ENCODE peak calls at places on chromosomes 6 and 20, in five cellular contexts. O, F, Q, D and L are unnamed samples.
A peak's percentile ranks its signal among the peaks of the same experiment; 100 is the strongest.

GRCh38 chr6:16544006-16544405 is 217.3 kb downstream of the ATXN1 start:
- DNase-seq in O (peak; percentile 36), F (no peak), Q (peak; percentile 43), D (no peak), L (no peak)

GRCh38 chr6:35663447-35664235 is 25.1 kb downstream of the FKBP5 start:
- DNase-seq in O (peak; percentile 82), F (no peak), Q (peak; percentile 33), D (no peak), L (peak; percentile 63)

GRCh38 chr6:145829950-145830349 is 15.4 kb upstream of the FBXO30 start:
- DNase-seq in O (peak; percentile 27), F (no peak), Q (no peak), D (no peak), L (no peak)

GRCh38 chr6:36713846-36714245 is 16.2 kb downstream of the RAB44 start:
- DNase-seq in O (no peak), F (no peak), Q (no peak), D (no peak), L (no peak)

GRCh38 chr6:160030103-160030502 is 61.2 kb downstream of the IGF2R start:
- DNase-seq in O (peak; percentile 96), F (no peak), Q (peak; percentile 97), D (peak; percentile 88), L (no peak)

GRCh38 chr6:104959453-104959858 is 2.5 kb downstream of the LIN28B start:
- DNase-seq in O (no peak), F (no peak), Q (no peak), D (no peak), L (no peak)

GRCh38 chr20:59985864-59986263 is 27.6 kb downstream of the CDH26 start:
- DNase-seq in O (no peak), F (no peak), Q (no peak), D (no peak), L (no peak)

GRCh38 chr6:51489133-51489532 is 598.3 kb downstream of the PKHD1 start:
- DNase-seq in O (no peak), F (no peak), Q (no peak), D (no peak), L (no peak)

GRCh38 chr6:44431118-44431725 is 43.7 kb downstream of the CDC5L start:
- DNase-seq in O (peak; percentile 37), F (no peak), Q (peak; percentile 81), D (peak; percentile 65), L (peak; percentile 26)

GRCh38 chr20:17971571-17972013 is 2.8 kb downstream of the MGME1 start:
- DNase-seq in O (peak; percentile 77), F (no peak), Q (peak; percentile 37), D (no peak), L (no peak)

GRCh38 chr6:134557509-134557908 is 239.6 kb upstream of the SGK1 start:
- DNase-seq in O (no peak), F (no peak), Q (no peak), D (no peak), L (no peak)

GRCh38 chr6:111590209-111590955 is 15.3 kb downstream of the TRAF3IP2 start:
- DNase-seq in O (no peak), F (no peak), Q (peak; percentile 64), D (no peak), L (no peak)

GRCh38 chr6:72825265-72825918 is 203.5 kb downstream of the KCNQ5 start:
- DNase-seq in O (peak; percentile 60), F (no peak), Q (peak; percentile 45), D (no peak), L (no peak)

GRCh38 chr20:59823030-59823423 is 110.4 kb downstream of the SYCP2 start:
- DNase-seq in O (no peak), F (no peak), Q (no peak), D (peak; percentile 2), L (no peak)

GRCh38 chr6:69719602-69720193 is 77.1 kb downstream of the LMBRD1 start:
- DNase-seq in O (no peak), F (no peak), Q (peak; percentile 59), D (peak; percentile 46), L (no peak)

GRCh38 chr6:75317503-75318206 is 33.1 kb upstream of the TMEM30A start:
- DNase-seq in O (peak; percentile 80), F (no peak), Q (no peak), D (no peak), L (no peak)

GRCh38 chr20:52937701-52938100 is 34.5 kb upstream of the TSHZ2 start:
- DNase-seq in O (peak; percentile 74), F (no peak), Q (no peak), D (no peak), L (no peak)

GRCh38 chr20:17626217-17627007 is 55.6 kb downstream of the RRBP1 start:
- DNase-seq in O (no peak), F (no peak), Q (no peak), D (no peak), L (no peak)

GRCh38 chr6:5968817-5969726 is 37.7 kb downstream of the NRN1 start:
- DNase-seq in O (peak; percentile 42), F (no peak), Q (no peak), D (peak; percentile 21), L (no peak)

GRCh38 chr6:42337985-42338572 is 113.6 kb downstream of the TRERF1 start:
- DNase-seq in O (no peak), F (no peak), Q (no peak), D (no peak), L (no peak)

GRCh38 chr6:165468361-165468760 is 159.0 kb upstream of the C6orf118 start:
- DNase-seq in O (no peak), F (no peak), Q (no peak), D (no peak), L (no peak)

GRCh38 chr20:9628166-9628565 is 113.8 kb downstream of the LAMP5 start:
- DNase-seq in O (no peak), F (no peak), Q (peak; percentile 14), D (no peak), L (no peak)

GRCh38 chr6:161796726-161797125 is 522.9 kb upstream of the AGPAT4 start:
- DNase-seq in O (no peak), F (no peak), Q (no peak), D (no peak), L (no peak)

GRCh38 chr6:27668442-27669275 is 195.8 kb upstream of the ZNF184 start:
- DNase-seq in O (peak; percentile 82), F (no peak), Q (peak; percentile 73), D (peak; percentile 64), L (no peak)

GRCh38 chr6:80404889-80405288 is 298.4 kb downstream of the BCKDHB start:
- DNase-seq in O (no peak), F (no peak), Q (no peak), D (no peak), L (no peak)

GRCh38 chr6:88166901-88167624 is 916 bp upstream of the CNR1 start:
- DNase-seq in O (no peak), F (no peak), Q (no peak), D (peak; percentile 16), L (no peak)

GRCh38 chr6:80319286-80319685 is 212.8 kb downstream of the BCKDHB start:
- DNase-seq in O (no peak), F (no peak), Q (peak; percentile 28), D (no peak), L (no peak)

GRCh38 chr6:119333707-119334295 is 15.8 kb downstream of the MAN1A1 start:
- DNase-seq in O (no peak), F (no peak), Q (no peak), D (no peak), L (peak; percentile 56)

GRCh38 chr6:154243793-154244768 is 112.5 kb downstream of the IPCEF1 start:
- DNase-seq in O (no peak), F (no peak), Q (no peak), D (no peak), L (peak; percentile 45)
- H3K4me3 ChIP-seq in O (no peak overlapping the region), F (no peak overlapping the region), Q (no peak overlapping the region), D (no peak overlapping the region), L (peak overlapping the region; percentile 100)

GRCh38 chr6:118326712-118327111 is 221.4 kb upstream of the PLN start:
- DNase-seq in O (no peak), F (no peak), Q (no peak), D (no peak), L (no peak)
- H3K27ac ChIP-seq in O (no peak overlapping the region), F (no peak overlapping the region), Q (no peak overlapping the region), D (no peak overlapping the region), L (no peak overlapping the region)

GRCh38 chr6:98839788-98840361 is 5.5 kb downstream of the POU3F2 start:
- DNase-seq in O (peak; percentile 79), F (no peak), Q (peak; percentile 30), D (no peak), L (no peak)

GRCh38 chr6:98836962-98837944 is 2.9 kb downstream of the POU3F2 start:
- DNase-seq in O (peak; percentile 33), F (no peak), Q (no peak), D (no peak), L (no peak)

GRCh38 chr6:98836025-98836961 is 1.9 kb downstream of the POU3F2 start:
- DNase-seq in O (no peak), F (no peak), Q (no peak), D (no peak), L (no peak)

GRCh38 chr6:98840385-98840784 is 6.0 kb downstream of the POU3F2 start:
- DNase-seq in O (no peak), F (no peak), Q (no peak), D (no peak), L (no peak)

GRCh38 chr6:98838027-98838426 is 3.7 kb downstream of the POU3F2 start:
- DNase-seq in O (peak; percentile 45), F (no peak), Q (no peak), D (no peak), L (no peak)
- H3K4me3 ChIP-seq in O (peak overlapping the region; percentile 18), F (no peak overlapping the region), Q (no peak overlapping the region), D (no peak overlapping the region), L (no peak overlapping the region)

DNA sequence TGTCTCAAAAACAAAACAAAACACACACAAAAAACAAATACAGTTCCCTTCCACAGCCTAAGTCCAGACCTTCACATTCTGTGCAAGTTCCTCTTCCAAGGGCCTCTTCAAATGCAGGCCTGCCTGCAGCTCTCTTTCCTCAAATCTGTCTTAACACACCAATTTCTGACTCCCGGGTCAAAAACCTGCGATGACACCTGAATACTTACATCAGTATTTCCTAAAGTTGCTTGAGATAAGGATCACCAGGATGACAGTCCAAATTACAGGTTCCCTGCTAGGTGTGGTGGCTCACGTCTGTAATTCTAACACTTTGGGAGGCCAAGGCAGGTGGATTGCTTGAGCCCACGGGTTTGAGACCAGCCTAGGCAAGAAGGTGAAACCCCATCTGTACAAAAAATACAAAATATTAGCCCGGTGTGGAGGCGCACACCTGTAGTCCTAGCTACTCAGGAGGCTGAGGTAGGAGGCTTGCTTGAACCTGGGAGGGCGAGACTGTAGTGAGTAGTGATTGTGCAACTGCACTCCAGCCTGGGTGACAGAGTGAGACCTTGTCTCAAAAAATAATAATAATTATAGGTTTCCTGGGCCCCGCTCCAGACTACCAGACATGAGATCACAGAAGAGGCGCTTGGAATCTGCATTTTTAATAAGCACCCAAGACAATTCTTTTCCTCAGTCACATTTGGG is 8.8 kb upstream of the PARD6B start:
- DNase-seq in O (no peak), F (no peak), Q (no peak), D (no peak), L (no peak)
- H3K27ac ChIP-seq in O (no peak overlapping the region), F (no peak overlapping the region), Q (no peak overlapping the region), D (peak overlapping the region; percentile 87), L (no peak overlapping the region)